ENCODE peak calls at places on chromosomes 13 and 19, in five cellular contexts. One of them, this sample, is unnamed.

GRCh38 chr13:79307866-79308298 is 98.2 kb downstream of the RBM26 start:
- DNase-seq in WERI-Rb-1: no peak
- DNase-seq in esophagus squamous epithelium: no peak
- DNase-seq in right lobe of liver: no peak
- DNase-seq in fibroblast of the aortic adventitia: peak
- DNase-seq in this sample: no peak

GRCh38 chr19:29366757-29367156 is 153.8 kb upstream of the UQCRFS1 start:
- DNase-seq in WERI-Rb-1: no peak
- DNase-seq in esophagus squamous epithelium: no peak
- DNase-seq in right lobe of liver: no peak
- DNase-seq in fibroblast of the aortic adventitia: no peak
- DNase-seq in this sample: no peak

GRCh38 chr13:27006519-27007161 is 165.0 kb downstream of the USP12 start:
- DNase-seq in WERI-Rb-1: peak
- DNase-seq in esophagus squamous epithelium: no peak
- DNase-seq in right lobe of liver: no peak
- DNase-seq in fibroblast of the aortic adventitia: peak
- DNase-seq in this sample: peak

GRCh38 chr13:44142540-44142867 is 231.1 kb upstream of the SERP2 start:
- DNase-seq in WERI-Rb-1: no peak
- DNase-seq in esophagus squamous epithelium: no peak
- DNase-seq in right lobe of liver: no peak
- DNase-seq in fibroblast of the aortic adventitia: no peak
- DNase-seq in this sample: no peak

GRCh38 chr19:342801-343421 is 1.7 kb downstream of the MIER2 start:
- DNase-seq in WERI-Rb-1: no peak
- DNase-seq in esophagus squamous epithelium: no peak
- DNase-seq in right lobe of liver: no peak
- DNase-seq in fibroblast of the aortic adventitia: peak
- DNase-seq in this sample: peak

GRCh38 chr13:20410726-20411125 is 114.9 kb downstream of the CRYL1 start:
- DNase-seq in WERI-Rb-1: no peak
- DNase-seq in esophagus squamous epithelium: no peak
- DNase-seq in right lobe of liver: no peak
- DNase-seq in fibroblast of the aortic adventitia: no peak
- DNase-seq in this sample: no peak

GRCh38 chr19:10228925-10229324 is 2.2 kb downstream of the S1PR2 start:
- DNase-seq in WERI-Rb-1: peak
- DNase-seq in esophagus squamous epithelium: no peak
- DNase-seq in right lobe of liver: no peak
- DNase-seq in fibroblast of the aortic adventitia: peak
- DNase-seq in this sample: no peak

GRCh38 chr13:104553156-104553555 is 1486.9 kb upstream of the SLC10A2 start:
- DNase-seq in WERI-Rb-1: no peak
- DNase-seq in esophagus squamous epithelium: no peak
- DNase-seq in right lobe of liver: no peak
- DNase-seq in fibroblast of the aortic adventitia: no peak
- DNase-seq in this sample: no peak

GRCh38 chr13:82011355-82011754 is 1670.4 kb upstream of the SPRY2 start:
- DNase-seq in WERI-Rb-1: no peak
- DNase-seq in esophagus squamous epithelium: no peak
- DNase-seq in right lobe of liver: no peak
- DNase-seq in fibroblast of the aortic adventitia: no peak
- DNase-seq in this sample: no peak

GRCh38 chr19:16849168-16849567 is 20.0 kb downstream of the SIN3B start:
- DNase-seq in WERI-Rb-1: no peak
- DNase-seq in esophagus squamous epithelium: no peak
- DNase-seq in right lobe of liver: no peak
- DNase-seq in fibroblast of the aortic adventitia: peak
- DNase-seq in this sample: no peak

GRCh38 chr19:41687419-41687818 is 651 bp downstream of the CEACAM7 start:
- DNase-seq in WERI-Rb-1: no peak
- DNase-seq in esophagus squamous epithelium: no peak
- DNase-seq in right lobe of liver: no peak
- DNase-seq in fibroblast of the aortic adventitia: no peak
- DNase-seq in this sample: no peak

GRCh38 chr19:18232540-18233223 is 6.4 kb upstream of the PDE4C start:
- DNase-seq in WERI-Rb-1: peak
- DNase-seq in esophagus squamous epithelium: no peak
- DNase-seq in right lobe of liver: no peak
- DNase-seq in fibroblast of the aortic adventitia: no peak
- DNase-seq in this sample: no peak

GRCh38 chr13:98368019-98368418 is 190.9 kb upstream of the RNF113B start:
- DNase-seq in WERI-Rb-1: no peak
- DNase-seq in esophagus squamous epithelium: no peak
- DNase-seq in right lobe of liver: no peak
- DNase-seq in fibroblast of the aortic adventitia: no peak
- DNase-seq in this sample: no peak
- H3K4me3 ChIP-seq in WERI-Rb-1: no peak
- H3K4me3 ChIP-seq in esophagus squamous epithelium: no peak
- H3K4me3 ChIP-seq in right lobe of liver: no peak
- H3K4me3 ChIP-seq in fibroblast of the aortic adventitia: no peak
- H3K4me3 ChIP-seq in this sample: no peak

DNA sequence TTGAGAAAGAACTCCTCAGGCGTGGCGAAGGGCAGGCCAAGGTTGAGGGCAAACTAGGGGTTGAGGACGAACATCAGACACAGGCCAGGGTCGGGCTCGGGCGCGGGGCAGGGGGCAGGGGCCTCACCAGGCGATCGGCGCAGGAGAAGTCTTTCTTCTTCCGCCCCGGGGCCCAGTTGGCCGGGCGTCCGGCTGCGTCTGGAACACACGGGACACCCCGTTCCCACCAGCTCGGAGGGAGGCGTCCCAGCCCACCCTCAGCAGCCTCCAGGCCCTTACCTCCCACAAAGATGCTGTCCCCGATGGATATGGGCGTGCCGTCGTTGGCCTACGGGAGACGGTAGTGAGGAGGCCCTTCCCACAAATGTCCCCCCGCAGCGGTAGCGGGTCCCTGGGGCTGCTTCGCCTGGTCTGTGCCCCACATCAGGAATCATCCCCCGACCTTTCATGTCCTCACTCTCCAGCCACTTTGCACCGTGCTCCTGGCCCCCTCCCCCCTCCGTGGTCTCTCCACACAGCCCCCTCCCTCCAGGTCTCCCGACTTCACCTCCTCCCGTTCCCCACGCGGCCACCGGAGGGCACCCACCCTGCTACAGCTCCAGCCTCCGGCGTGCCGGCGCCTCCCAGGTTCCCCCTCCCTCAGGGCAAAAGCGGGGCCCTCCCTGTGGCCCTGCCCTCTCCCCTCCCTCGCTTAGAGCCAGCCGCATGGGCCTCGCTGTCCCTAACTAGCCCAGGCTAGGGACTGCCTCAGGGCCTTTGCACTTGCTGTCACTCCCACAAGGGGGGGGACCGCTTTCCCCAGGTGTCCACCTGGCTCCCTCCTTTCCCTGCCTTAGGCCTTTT is 4.7 kb downstream of the PNKP start:
- DNase-seq in WERI-Rb-1: peak
- DNase-seq in esophagus squamous epithelium: no peak
- DNase-seq in right lobe of liver: peak
- DNase-seq in fibroblast of the aortic adventitia: no peak
- DNase-seq in this sample: peak
- H3K4me3 ChIP-seq in WERI-Rb-1: no peak
- H3K4me3 ChIP-seq in esophagus squamous epithelium: no peak
- H3K4me3 ChIP-seq in right lobe of liver: no peak
- H3K4me3 ChIP-seq in fibroblast of the aortic adventitia: no peak
- H3K4me3 ChIP-seq in this sample: no peak

GRCh38 chr19:35156673-35157014 is 2.1 kb downstream of the FXYD5 start:
- DNase-seq in WERI-Rb-1: no peak
- DNase-seq in esophagus squamous epithelium: no peak
- DNase-seq in right lobe of liver: no peak
- DNase-seq in fibroblast of the aortic adventitia: no peak
- DNase-seq in this sample: no peak

GRCh38 chr19:35155441-35155840 is 906 bp downstream of the FXYD5 start:
- DNase-seq in WERI-Rb-1: no peak
- DNase-seq in esophagus squamous epithelium: no peak
- DNase-seq in right lobe of liver: no peak
- DNase-seq in fibroblast of the aortic adventitia: no peak
- DNase-seq in this sample: no peak

GRCh38 chr19:35154535-35155406 is at the start of gene FXYD5:
- DNase-seq in WERI-Rb-1: peak
- DNase-seq in esophagus squamous epithelium: no peak
- DNase-seq in right lobe of liver: peak
- DNase-seq in fibroblast of the aortic adventitia: peak
- DNase-seq in this sample: peak

GRCh38 chr19:35157431-35157830 is 2.9 kb downstream of the FXYD5 start:
- DNase-seq in WERI-Rb-1: no peak
- DNase-seq in esophagus squamous epithelium: no peak
- DNase-seq in right lobe of liver: no peak
- DNase-seq in fibroblast of the aortic adventitia: no peak
- DNase-seq in this sample: no peak

DNA sequence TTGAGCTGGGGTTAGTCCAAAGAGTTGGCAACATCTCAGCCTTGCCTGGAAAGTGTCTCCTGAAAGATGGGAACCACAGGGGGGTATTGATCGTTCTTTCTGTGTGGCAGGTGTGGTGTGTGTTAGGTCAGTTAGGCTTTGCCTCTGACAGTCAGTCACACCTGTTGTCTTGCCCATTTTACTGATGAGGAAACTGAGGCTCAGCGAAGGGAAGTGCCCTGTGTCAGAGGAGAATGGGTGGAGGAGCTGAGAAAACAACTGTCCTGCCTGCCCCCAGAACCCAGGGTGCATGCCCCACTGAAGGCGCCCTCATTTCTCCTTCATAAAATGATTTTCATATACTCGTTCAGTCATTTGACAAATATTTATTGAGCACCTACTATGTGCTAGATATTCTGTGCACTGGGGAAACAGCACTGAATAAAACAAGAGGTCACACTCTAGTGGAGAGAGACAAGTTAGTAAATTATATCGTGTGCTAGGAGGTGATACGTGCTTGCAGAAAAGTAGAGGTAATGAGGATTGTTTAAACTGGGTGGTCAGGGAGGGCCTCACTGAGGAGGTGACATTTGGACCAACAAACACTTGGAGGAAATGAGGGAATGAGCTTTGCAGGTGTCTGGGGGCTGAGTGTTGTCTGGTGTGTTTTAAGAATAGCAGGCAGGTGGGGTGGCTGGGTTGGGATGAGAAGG is 1.6 kb downstream of the FXYD5 start:
- DNase-seq in WERI-Rb-1: no peak
- DNase-seq in esophagus squamous epithelium: no peak
- DNase-seq in right lobe of liver: no peak
- DNase-seq in fibroblast of the aortic adventitia: no peak
- DNase-seq in this sample: no peak
- H3K4me3 ChIP-seq in WERI-Rb-1: no peak
- H3K4me3 ChIP-seq in esophagus squamous epithelium: no peak
- H3K4me3 ChIP-seq in right lobe of liver: no peak
- H3K4me3 ChIP-seq in fibroblast of the aortic adventitia: peak
- H3K4me3 ChIP-seq in this sample: peak

GRCh38 chr19:35248310-35249145 is at the start of gene LSR:
- DNase-seq in WERI-Rb-1: peak
- DNase-seq in esophagus squamous epithelium: no peak
- DNase-seq in right lobe of liver: peak
- DNase-seq in fibroblast of the aortic adventitia: no peak
- DNase-seq in this sample: peak
- H3K4me3 ChIP-seq in WERI-Rb-1: peak
- H3K4me3 ChIP-seq in esophagus squamous epithelium: peak
- H3K4me3 ChIP-seq in right lobe of liver: peak
- H3K4me3 ChIP-seq in fibroblast of the aortic adventitia: no peak
- H3K4me3 ChIP-seq in this sample: peak

DNA sequence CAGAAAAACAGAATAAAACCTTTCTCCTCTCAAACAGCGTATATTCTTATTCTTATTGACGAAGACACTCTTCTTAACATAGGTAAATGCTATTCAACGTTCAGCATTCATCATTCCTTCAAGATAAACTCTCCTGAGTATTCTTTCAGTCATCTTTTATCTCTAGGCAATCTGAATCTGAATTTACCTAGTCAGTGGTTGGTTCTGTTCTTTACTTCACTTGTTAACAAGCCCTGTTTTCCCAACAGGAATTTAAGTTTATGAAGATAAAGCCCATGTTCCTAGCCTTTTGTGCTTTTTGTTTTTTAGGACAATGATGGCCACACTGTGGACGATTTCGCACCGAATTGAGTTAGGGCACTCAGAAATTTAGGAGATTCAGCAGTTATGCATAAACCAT is 3.2 kb downstream of the ELF1 start:
- DNase-seq in WERI-Rb-1: no peak
- DNase-seq in esophagus squamous epithelium: no peak
- DNase-seq in right lobe of liver: no peak
- DNase-seq in fibroblast of the aortic adventitia: no peak
- DNase-seq in this sample: no peak
- H3K4me3 ChIP-seq in WERI-Rb-1: no peak
- H3K4me3 ChIP-seq in esophagus squamous epithelium: no peak
- H3K4me3 ChIP-seq in right lobe of liver: no peak
- H3K4me3 ChIP-seq in fibroblast of the aortic adventitia: no peak
- H3K4me3 ChIP-seq in this sample: peak

DNA sequence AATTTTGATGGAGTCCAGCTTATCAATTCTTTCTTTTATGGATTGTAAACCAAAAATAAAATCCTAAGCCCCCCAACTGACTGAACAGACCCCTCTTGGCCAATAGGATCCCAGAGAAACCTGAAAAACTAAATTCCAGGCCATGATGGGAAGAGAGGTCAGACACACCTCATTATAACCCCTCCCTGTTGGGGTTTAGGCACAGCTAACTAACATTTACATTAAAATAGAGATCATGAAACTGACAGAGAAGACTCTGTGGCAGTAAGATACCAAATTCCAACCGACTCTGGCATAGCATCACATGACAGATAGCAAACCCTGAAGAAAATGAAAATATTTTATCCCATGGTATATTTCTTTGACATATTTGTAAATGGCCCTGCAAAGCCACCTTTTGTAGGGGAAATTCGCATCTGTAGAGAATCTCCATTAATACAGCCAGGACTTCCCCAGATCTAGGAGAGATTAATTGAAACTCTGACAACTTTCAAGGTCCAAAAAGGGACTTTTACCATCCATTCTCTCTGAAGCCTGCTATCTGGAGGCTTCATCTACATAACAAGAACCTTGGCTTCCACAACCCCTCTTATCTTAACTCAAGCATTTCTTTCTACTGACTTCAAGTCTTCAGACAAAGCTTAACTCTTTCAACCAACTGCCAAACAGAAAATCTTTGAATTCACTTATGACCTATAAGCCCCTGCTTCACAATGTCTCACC is 27.0 kb upstream of the GAS6 start:
- DNase-seq in WERI-Rb-1: no peak
- DNase-seq in esophagus squamous epithelium: no peak
- DNase-seq in right lobe of liver: no peak
- DNase-seq in fibroblast of the aortic adventitia: peak
- DNase-seq in this sample: no peak
- H3K4me3 ChIP-seq in WERI-Rb-1: no peak
- H3K4me3 ChIP-seq in esophagus squamous epithelium: no peak
- H3K4me3 ChIP-seq in right lobe of liver: no peak
- H3K4me3 ChIP-seq in fibroblast of the aortic adventitia: no peak
- H3K4me3 ChIP-seq in this sample: no peak

DNA sequence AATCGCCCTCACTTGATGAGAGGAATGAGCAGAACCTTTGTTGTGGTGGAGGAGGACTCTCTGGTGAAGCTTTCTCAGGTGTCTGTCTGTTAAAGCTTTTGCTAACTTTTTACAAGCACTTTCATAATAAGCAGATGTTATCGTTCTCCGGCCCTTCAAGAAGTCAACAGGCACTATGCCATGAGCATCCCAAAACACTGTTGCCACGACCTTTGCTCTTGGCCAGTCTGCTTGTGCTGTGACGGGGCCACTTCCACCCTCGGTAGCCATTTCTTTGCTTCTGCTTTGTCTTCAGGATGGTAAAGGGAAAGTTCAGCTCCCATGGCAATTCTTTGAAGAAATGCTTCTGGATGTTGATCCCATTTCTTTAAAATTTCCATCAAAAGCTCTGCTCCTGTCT is 93.5 kb upstream of the ANKRD10 start:
- DNase-seq in WERI-Rb-1: no peak
- DNase-seq in esophagus squamous epithelium: no peak
- DNase-seq in right lobe of liver: no peak
- DNase-seq in fibroblast of the aortic adventitia: no peak
- DNase-seq in this sample: no peak
- H3K4me3 ChIP-seq in WERI-Rb-1: no peak
- H3K4me3 ChIP-seq in esophagus squamous epithelium: no peak
- H3K4me3 ChIP-seq in right lobe of liver: no peak
- H3K4me3 ChIP-seq in fibroblast of the aortic adventitia: no peak
- H3K4me3 ChIP-seq in this sample: no peak